ENCODE peak calls at places on chromosome 19, in six cellular contexts. P is cardiac muscle cell, V is amniotic stem cell, Z is ACHN, U is fibroblast of gingiva, F is lung microvascular endothelial cell. W is an unnamed sample.

GRCh38 chr19:45119582-45119981 is 26.6 kb downstream of the PPP1R37 start:
- DNase-seq in P (no peak), V (no peak), Z (no peak), U (no peak), F (no peak), W (no peak)

GRCh38 chr19:47601180-47601904 is 7.6 kb upstream of the BICRA start:
- DNase-seq in P (no peak), V (no peak), Z (no peak), U (no peak), F (no peak), W (peak)

GRCh38 chr19:39212377-39212742 is 8.3 kb upstream of the SYCN start:
- DNase-seq in P (peak), V (no peak), Z (peak), U (no peak), F (no peak), W (no peak)

GRCh38 chr19:12093777-12094176 is 29.2 kb downstream of the ZNF844 start:
- DNase-seq in P (no peak), V (no peak), Z (no peak), U (no peak), F (no peak), W (no peak)

GRCh38 chr19:45515807-45516401 is 8.6 kb downstream of the VASP start:
- DNase-seq in P (no peak), V (no peak), Z (no peak), U (no peak), F (no peak), W (no peak)

GRCh38 chr19:9940778-9941177 is 4.5 kb upstream of the OLFM2 start:
- DNase-seq in P (no peak), V (no peak), Z (no peak), U (no peak), F (peak), W (no peak)

GRCh38 chr19:1221141-1221903 is 15.7 kb downstream of the STK11 start:
- DNase-seq in P (peak), V (no peak), Z (peak), U (peak), F (peak), W (no peak)

GRCh38 chr19:47497073-47497766 is 13.2 kb upstream of the KPTN start:
- DNase-seq in P (no peak), V (no peak), Z (no peak), U (no peak), F (no peak), W (no peak)

GRCh38 chr19:38634757-38635482 is 12.5 kb upstream of the ACTN4 start:
- DNase-seq in P (peak), V (no peak), Z (peak), U (peak), F (peak), W (peak)

GRCh38 chr19:56301886-56302620 is 12.6 kb downstream of the ZSCAN5A start:
- DNase-seq in P (no peak), V (no peak), Z (no peak), U (no peak), F (peak), W (no peak)

GRCh38 chr19:16951529-16951928 is 62.7 kb downstream of the F2RL3 start:
- DNase-seq in P (no peak), V (no peak), Z (no peak), U (no peak), F (no peak), W (no peak)

W was measured in LoVo.